ENCODE peak calls at places on chromosomes 4 and X, in eight cellular contexts. One of them, this sample, is unnamed.

GRCh38 chr4:72302981-72303704 is 265.9 kb downstream of the ADAMTS3 start:
- DNase-seq in choroid plexus epithelial cell: peak
- DNase-seq in activated naive CD8-positive, alpha-beta T cell treated with anti-CD3 and anti-CD28 coated beads, Interleukin-2, amount 50 U/mL, for 24 hours: peak
- DNase-seq in foreskin fibroblast: peak
- DNase-seq in cerebellum: no peak
- DNase-seq in NCI-H1417: peak
- DNase-seq in NCI-H2029 treated with DMSO at 0.1 percent for 48 hours: no peak
- DNase-seq in suprapubic skin: no peak
- DNase-seq in this sample: no peak

GRCh38 chr4:26372525-26373172 is 51.8 kb downstream of the RBPJ start:
- DNase-seq in choroid plexus epithelial cell: peak
- DNase-seq in activated naive CD8-positive, alpha-beta T cell treated with anti-CD3 and anti-CD28 coated beads, Interleukin-2, amount 50 U/mL, for 24 hours: peak
- DNase-seq in foreskin fibroblast: peak
- DNase-seq in cerebellum: peak
- DNase-seq in NCI-H1417: peak
- DNase-seq in NCI-H2029 treated with DMSO at 0.1 percent for 48 hours: peak
- DNase-seq in suprapubic skin: no peak
- DNase-seq in this sample: no peak

GRCh38 chrX:149455934-149456333 is 49.2 kb downstream of the IDS start:
- DNase-seq in choroid plexus epithelial cell: no peak
- DNase-seq in activated naive CD8-positive, alpha-beta T cell treated with anti-CD3 and anti-CD28 coated beads, Interleukin-2, amount 50 U/mL, for 24 hours: no peak
- DNase-seq in foreskin fibroblast: no peak
- DNase-seq in cerebellum: no peak
- DNase-seq in NCI-H1417: no peak
- DNase-seq in NCI-H2029 treated with DMSO at 0.1 percent for 48 hours: no peak
- DNase-seq in suprapubic skin: no peak
- DNase-seq in this sample: no peak

GRCh38 chrX:31266172-31267076 is 194.6 kb upstream of the FTHL17 start:
- DNase-seq in choroid plexus epithelial cell: peak
- DNase-seq in activated naive CD8-positive, alpha-beta T cell treated with anti-CD3 and anti-CD28 coated beads, Interleukin-2, amount 50 U/mL, for 24 hours: peak
- DNase-seq in foreskin fibroblast: peak
- DNase-seq in cerebellum: peak
- DNase-seq in NCI-H1417: no peak
- DNase-seq in NCI-H2029 treated with DMSO at 0.1 percent for 48 hours: no peak
- DNase-seq in suprapubic skin: peak
- DNase-seq in this sample: peak

GRCh38 chr4:96162631-96163030 is 322.7 kb downstream of the PDHA2 start:
- DNase-seq in choroid plexus epithelial cell: peak
- DNase-seq in activated naive CD8-positive, alpha-beta T cell treated with anti-CD3 and anti-CD28 coated beads, Interleukin-2, amount 50 U/mL, for 24 hours: no peak
- DNase-seq in foreskin fibroblast: no peak
- DNase-seq in cerebellum: no peak
- DNase-seq in NCI-H1417: no peak
- DNase-seq in NCI-H2029 treated with DMSO at 0.1 percent for 48 hours: no peak
- DNase-seq in suprapubic skin: no peak
- DNase-seq in this sample: no peak

GRCh38 chr4:153387981-153388380 is 43.5 kb downstream of the MND1 start:
- DNase-seq in choroid plexus epithelial cell: no peak
- DNase-seq in activated naive CD8-positive, alpha-beta T cell treated with anti-CD3 and anti-CD28 coated beads, Interleukin-2, amount 50 U/mL, for 24 hours: no peak
- DNase-seq in foreskin fibroblast: peak
- DNase-seq in cerebellum: no peak
- DNase-seq in NCI-H1417: no peak
- DNase-seq in NCI-H2029 treated with DMSO at 0.1 percent for 48 hours: no peak
- DNase-seq in suprapubic skin: no peak
- DNase-seq in this sample: no peak

GRCh38 chr4:151228196-151229119 is 48.5 kb upstream of the PRSS48 start:
- DNase-seq in choroid plexus epithelial cell: peak
- DNase-seq in activated naive CD8-positive, alpha-beta T cell treated with anti-CD3 and anti-CD28 coated beads, Interleukin-2, amount 50 U/mL, for 24 hours: no peak
- DNase-seq in foreskin fibroblast: peak
- DNase-seq in cerebellum: no peak
- DNase-seq in NCI-H1417: no peak
- DNase-seq in NCI-H2029 treated with DMSO at 0.1 percent for 48 hours: peak
- DNase-seq in suprapubic skin: no peak
- DNase-seq in this sample: no peak

GRCh38 chrX:115367455-115367854 is 77.9 kb downstream of the LUZP4 start:
- DNase-seq in choroid plexus epithelial cell: peak
- DNase-seq in activated naive CD8-positive, alpha-beta T cell treated with anti-CD3 and anti-CD28 coated beads, Interleukin-2, amount 50 U/mL, for 24 hours: no peak
- DNase-seq in foreskin fibroblast: no peak
- DNase-seq in cerebellum: no peak
- DNase-seq in NCI-H1417: no peak
- DNase-seq in NCI-H2029 treated with DMSO at 0.1 percent for 48 hours: no peak
- DNase-seq in suprapubic skin: no peak
- DNase-seq in this sample: no peak

GRCh38 chr4:28093071-28093470 is 1232.4 kb downstream of the STIM2 start:
- DNase-seq in choroid plexus epithelial cell: no peak
- DNase-seq in activated naive CD8-positive, alpha-beta T cell treated with anti-CD3 and anti-CD28 coated beads, Interleukin-2, amount 50 U/mL, for 24 hours: no peak
- DNase-seq in foreskin fibroblast: no peak
- DNase-seq in cerebellum: no peak
- DNase-seq in NCI-H1417: no peak
- DNase-seq in NCI-H2029 treated with DMSO at 0.1 percent for 48 hours: no peak
- DNase-seq in suprapubic skin: no peak
- DNase-seq in this sample: no peak

GRCh38 chrX:34848281-34848680 is 94.3 kb upstream of the FAM47B start:
- DNase-seq in choroid plexus epithelial cell: peak
- DNase-seq in activated naive CD8-positive, alpha-beta T cell treated with anti-CD3 and anti-CD28 coated beads, Interleukin-2, amount 50 U/mL, for 24 hours: no peak
- DNase-seq in foreskin fibroblast: peak
- DNase-seq in cerebellum: no peak
- DNase-seq in NCI-H1417: no peak
- DNase-seq in NCI-H2029 treated with DMSO at 0.1 percent for 48 hours: no peak
- DNase-seq in suprapubic skin: no peak
- DNase-seq in this sample: no peak

GRCh38 chrX:56728321-56728720 is 722 bp upstream of the NBDY start:
- DNase-seq in choroid plexus epithelial cell: peak
- DNase-seq in activated naive CD8-positive, alpha-beta T cell treated with anti-CD3 and anti-CD28 coated beads, Interleukin-2, amount 50 U/mL, for 24 hours: no peak
- DNase-seq in foreskin fibroblast: peak
- DNase-seq in cerebellum: peak
- DNase-seq in NCI-H1417: no peak
- DNase-seq in NCI-H2029 treated with DMSO at 0.1 percent for 48 hours: no peak
- DNase-seq in suprapubic skin: no peak
- DNase-seq in this sample: no peak

GRCh38 chr4:120916937-120917336 is 5.6 kb downstream of the PRDM5 start:
- DNase-seq in choroid plexus epithelial cell: no peak
- DNase-seq in activated naive CD8-positive, alpha-beta T cell treated with anti-CD3 and anti-CD28 coated beads, Interleukin-2, amount 50 U/mL, for 24 hours: no peak
- DNase-seq in foreskin fibroblast: peak
- DNase-seq in cerebellum: no peak
- DNase-seq in NCI-H1417: no peak
- DNase-seq in NCI-H2029 treated with DMSO at 0.1 percent for 48 hours: no peak
- DNase-seq in suprapubic skin: no peak
- DNase-seq in this sample: no peak

GRCh38 chr4:65021737-65022136 is 612.5 kb upstream of the TECRL start:
- DNase-seq in choroid plexus epithelial cell: no peak
- DNase-seq in activated naive CD8-positive, alpha-beta T cell treated with anti-CD3 and anti-CD28 coated beads, Interleukin-2, amount 50 U/mL, for 24 hours: no peak
- DNase-seq in foreskin fibroblast: no peak
- DNase-seq in cerebellum: no peak
- DNase-seq in NCI-H1417: no peak
- DNase-seq in NCI-H2029 treated with DMSO at 0.1 percent for 48 hours: no peak
- DNase-seq in suprapubic skin: no peak
- DNase-seq in this sample: no peak

GRCh38 chr4:114072781-114073180 is 93.3 kb upstream of the ARSJ start:
- DNase-seq in choroid plexus epithelial cell: no peak
- DNase-seq in activated naive CD8-positive, alpha-beta T cell treated with anti-CD3 and anti-CD28 coated beads, Interleukin-2, amount 50 U/mL, for 24 hours: no peak
- DNase-seq in foreskin fibroblast: no peak
- DNase-seq in cerebellum: no peak
- DNase-seq in NCI-H1417: no peak
- DNase-seq in NCI-H2029 treated with DMSO at 0.1 percent for 48 hours: no peak
- DNase-seq in suprapubic skin: no peak
- DNase-seq in this sample: no peak

GRCh38 chr4:37358748-37359147 is 114.2 kb downstream of the NWD2 start:
- DNase-seq in choroid plexus epithelial cell: no peak
- DNase-seq in activated naive CD8-positive, alpha-beta T cell treated with anti-CD3 and anti-CD28 coated beads, Interleukin-2, amount 50 U/mL, for 24 hours: no peak
- DNase-seq in foreskin fibroblast: no peak
- DNase-seq in cerebellum: no peak
- DNase-seq in NCI-H1417: no peak
- DNase-seq in NCI-H2029 treated with DMSO at 0.1 percent for 48 hours: no peak
- DNase-seq in suprapubic skin: no peak
- DNase-seq in this sample: no peak

GRCh38 chr4:84379881-84380618 is 119.0 kb downstream of the NKX6-1 start:
- DNase-seq in choroid plexus epithelial cell: peak
- DNase-seq in activated naive CD8-positive, alpha-beta T cell treated with anti-CD3 and anti-CD28 coated beads, Interleukin-2, amount 50 U/mL, for 24 hours: no peak
- DNase-seq in foreskin fibroblast: peak
- DNase-seq in cerebellum: no peak
- DNase-seq in NCI-H1417: no peak
- DNase-seq in NCI-H2029 treated with DMSO at 0.1 percent for 48 hours: no peak
- DNase-seq in suprapubic skin: no peak
- DNase-seq in this sample: no peak

GRCh38 chr4:80072607-80073361 is at the start of gene ANTXR2:
- DNase-seq in choroid plexus epithelial cell: peak
- DNase-seq in activated naive CD8-positive, alpha-beta T cell treated with anti-CD3 and anti-CD28 coated beads, Interleukin-2, amount 50 U/mL, for 24 hours: peak
- DNase-seq in foreskin fibroblast: peak
- DNase-seq in cerebellum: peak
- DNase-seq in NCI-H1417: peak
- DNase-seq in NCI-H2029 treated with DMSO at 0.1 percent for 48 hours: no peak
- DNase-seq in suprapubic skin: peak
- DNase-seq in this sample: peak

GRCh38 chrX:135707880-135708279 is 5.6 kb upstream of the CT45A1 start:
- DNase-seq in choroid plexus epithelial cell: no peak
- DNase-seq in activated naive CD8-positive, alpha-beta T cell treated with anti-CD3 and anti-CD28 coated beads, Interleukin-2, amount 50 U/mL, for 24 hours: peak
- DNase-seq in foreskin fibroblast: no peak
- DNase-seq in cerebellum: no peak
- DNase-seq in NCI-H1417: no peak
- DNase-seq in NCI-H2029 treated with DMSO at 0.1 percent for 48 hours: no peak
- DNase-seq in suprapubic skin: no peak
- DNase-seq in this sample: no peak

GRCh38 chrX:54178100-54178940 is 4.7 kb downstream of the FAM120C start:
- DNase-seq in choroid plexus epithelial cell: peak
- DNase-seq in activated naive CD8-positive, alpha-beta T cell treated with anti-CD3 and anti-CD28 coated beads, Interleukin-2, amount 50 U/mL, for 24 hours: no peak
- DNase-seq in foreskin fibroblast: peak
- DNase-seq in cerebellum: no peak
- DNase-seq in NCI-H1417: no peak
- DNase-seq in NCI-H2029 treated with DMSO at 0.1 percent for 48 hours: no peak
- DNase-seq in suprapubic skin: no peak
- DNase-seq in this sample: no peak

GRCh38 chrX:153967536-153968214 is 3.9 kb downstream of the HCFC1 start:
- DNase-seq in choroid plexus epithelial cell: no peak
- DNase-seq in activated naive CD8-positive, alpha-beta T cell treated with anti-CD3 and anti-CD28 coated beads, Interleukin-2, amount 50 U/mL, for 24 hours: no peak
- DNase-seq in foreskin fibroblast: no peak
- DNase-seq in cerebellum: no peak
- DNase-seq in NCI-H1417: no peak
- DNase-seq in NCI-H2029 treated with DMSO at 0.1 percent for 48 hours: no peak
- DNase-seq in suprapubic skin: peak
- DNase-seq in this sample: no peak

GRCh38 chr4:730511-730910 is 24.9 kb downstream of the PCGF3 start:
- DNase-seq in choroid plexus epithelial cell: no peak
- DNase-seq in activated naive CD8-positive, alpha-beta T cell treated with anti-CD3 and anti-CD28 coated beads, Interleukin-2, amount 50 U/mL, for 24 hours: no peak
- DNase-seq in foreskin fibroblast: no peak
- DNase-seq in cerebellum: no peak
- DNase-seq in NCI-H1417: no peak
- DNase-seq in NCI-H2029 treated with DMSO at 0.1 percent for 48 hours: no peak
- DNase-seq in suprapubic skin: no peak
- DNase-seq in this sample: no peak

GRCh38 chr4:82360298-82361177 is 13.3 kb downstream of the HNRNPD start:
- DNase-seq in choroid plexus epithelial cell: peak
- DNase-seq in activated naive CD8-positive, alpha-beta T cell treated with anti-CD3 and anti-CD28 coated beads, Interleukin-2, amount 50 U/mL, for 24 hours: no peak
- DNase-seq in foreskin fibroblast: peak
- DNase-seq in cerebellum: peak
- DNase-seq in NCI-H1417: peak
- DNase-seq in NCI-H2029 treated with DMSO at 0.1 percent for 48 hours: no peak
- DNase-seq in suprapubic skin: no peak
- DNase-seq in this sample: no peak

GRCh38 chrX:54012830-54013500 is 31.3 kb downstream of the PHF8 start:
- DNase-seq in choroid plexus epithelial cell: no peak
- DNase-seq in activated naive CD8-positive, alpha-beta T cell treated with anti-CD3 and anti-CD28 coated beads, Interleukin-2, amount 50 U/mL, for 24 hours: no peak
- DNase-seq in foreskin fibroblast: no peak
- DNase-seq in cerebellum: no peak
- DNase-seq in NCI-H1417: no peak
- DNase-seq in NCI-H2029 treated with DMSO at 0.1 percent for 48 hours: no peak
- DNase-seq in suprapubic skin: no peak
- DNase-seq in this sample: no peak

GRCh38 chr4:140158234-140159030 is 4.4 kb upstream of the MAML3 start:
- DNase-seq in choroid plexus epithelial cell: peak
- DNase-seq in activated naive CD8-positive, alpha-beta T cell treated with anti-CD3 and anti-CD28 coated beads, Interleukin-2, amount 50 U/mL, for 24 hours: no peak
- DNase-seq in foreskin fibroblast: peak
- DNase-seq in cerebellum: peak
- DNase-seq in NCI-H1417: no peak
- DNase-seq in NCI-H2029 treated with DMSO at 0.1 percent for 48 hours: peak
- DNase-seq in suprapubic skin: no peak
- DNase-seq in this sample: no peak

GRCh38 chr4:163693776-163694175 is 199.3 kb downstream of the TMA16 start:
- DNase-seq in choroid plexus epithelial cell: peak
- DNase-seq in activated naive CD8-positive, alpha-beta T cell treated with anti-CD3 and anti-CD28 coated beads, Interleukin-2, amount 50 U/mL, for 24 hours: no peak
- DNase-seq in foreskin fibroblast: peak
- DNase-seq in cerebellum: no peak
- DNase-seq in NCI-H1417: no peak
- DNase-seq in NCI-H2029 treated with DMSO at 0.1 percent for 48 hours: no peak
- DNase-seq in suprapubic skin: no peak
- DNase-seq in this sample: no peak

GRCh38 chr4:8082517-8083055 is 76.0 kb downstream of the ABLIM2 start:
- DNase-seq in choroid plexus epithelial cell: peak
- DNase-seq in activated naive CD8-positive, alpha-beta T cell treated with anti-CD3 and anti-CD28 coated beads, Interleukin-2, amount 50 U/mL, for 24 hours: no peak
- DNase-seq in foreskin fibroblast: no peak
- DNase-seq in cerebellum: no peak
- DNase-seq in NCI-H1417: no peak
- DNase-seq in NCI-H2029 treated with DMSO at 0.1 percent for 48 hours: no peak
- DNase-seq in suprapubic skin: no peak
- DNase-seq in this sample: peak

GRCh38 chr4:169730564-169730963 is 27.2 kb downstream of the HPF1 start:
- DNase-seq in choroid plexus epithelial cell: no peak
- DNase-seq in activated naive CD8-positive, alpha-beta T cell treated with anti-CD3 and anti-CD28 coated beads, Interleukin-2, amount 50 U/mL, for 24 hours: no peak
- DNase-seq in foreskin fibroblast: no peak
- DNase-seq in cerebellum: no peak
- DNase-seq in NCI-H1417: no peak
- DNase-seq in NCI-H2029 treated with DMSO at 0.1 percent for 48 hours: no peak
- DNase-seq in suprapubic skin: no peak
- DNase-seq in this sample: no peak

GRCh38 chr4:674172-675035 is at the start of the genes ATP5ME and MYL5:
- DNase-seq in choroid plexus epithelial cell: peak
- DNase-seq in activated naive CD8-positive, alpha-beta T cell treated with anti-CD3 and anti-CD28 coated beads, Interleukin-2, amount 50 U/mL, for 24 hours: peak
- DNase-seq in foreskin fibroblast: peak
- DNase-seq in cerebellum: peak
- DNase-seq in NCI-H1417: peak
- DNase-seq in NCI-H2029 treated with DMSO at 0.1 percent for 48 hours: peak
- DNase-seq in suprapubic skin: peak
- DNase-seq in this sample: peak

GRCh38 chr4:29970626-29971025 is 749.5 kb upstream of the PCDH7 start:
- DNase-seq in choroid plexus epithelial cell: no peak
- DNase-seq in activated naive CD8-positive, alpha-beta T cell treated with anti-CD3 and anti-CD28 coated beads, Interleukin-2, amount 50 U/mL, for 24 hours: no peak
- DNase-seq in foreskin fibroblast: no peak
- DNase-seq in cerebellum: no peak
- DNase-seq in NCI-H1417: no peak
- DNase-seq in NCI-H2029 treated with DMSO at 0.1 percent for 48 hours: no peak
- DNase-seq in suprapubic skin: no peak
- DNase-seq in this sample: no peak

GRCh38 chrX:22323541-22323940 is 50.8 kb downstream of the CBLL2 start:
- DNase-seq in choroid plexus epithelial cell: peak
- DNase-seq in activated naive CD8-positive, alpha-beta T cell treated with anti-CD3 and anti-CD28 coated beads, Interleukin-2, amount 50 U/mL, for 24 hours: no peak
- DNase-seq in foreskin fibroblast: peak
- DNase-seq in cerebellum: no peak
- DNase-seq in NCI-H1417: no peak
- DNase-seq in NCI-H2029 treated with DMSO at 0.1 percent for 48 hours: no peak
- DNase-seq in suprapubic skin: no peak
- DNase-seq in this sample: no peak

GRCh38 chr4:122341906-122342305 is 36.9 kb upstream of the ADAD1 start:
- DNase-seq in choroid plexus epithelial cell: peak
- DNase-seq in activated naive CD8-positive, alpha-beta T cell treated with anti-CD3 and anti-CD28 coated beads, Interleukin-2, amount 50 U/mL, for 24 hours: no peak
- DNase-seq in foreskin fibroblast: peak
- DNase-seq in cerebellum: no peak
- DNase-seq in NCI-H1417: no peak
- DNase-seq in NCI-H2029 treated with DMSO at 0.1 percent for 48 hours: no peak
- DNase-seq in suprapubic skin: no peak
- DNase-seq in this sample: no peak

This sample was measured in kidney.